ENCODE peak calls at places on chromosomes 6 and 20, in eight cellular contexts. One of them, this sample, is unnamed.
A peak's percentile ranks its signal among the peaks of the same experiment; 100 is the strongest.

GRCh38 chr20:10634190-10634589 is 39.6 kb downstream of the JAG1 start:
- DNase-seq in sigmoid colon: no peak
- DNase-seq in Peyer's patch: no peak
- DNase-seq in thoracic aorta: no peak
- DNase-seq in SJSA1: no peak
- DNase-seq in PC-3: no peak
- DNase-seq in pancreas: no peak
- DNase-seq in adrenal gland: no peak
- DNase-seq in this sample: no peak

GRCh38 chr6:131946992-131947955 is 3.9 kb downstream of the CCN2 start:
- DNase-seq in sigmoid colon: no peak
- DNase-seq in Peyer's patch: no peak
- DNase-seq in thoracic aorta: no peak
- DNase-seq in SJSA1: peak; percentile 88
- DNase-seq in PC-3: peak; percentile 12
- DNase-seq in pancreas: no peak
- DNase-seq in adrenal gland: no peak
- DNase-seq in this sample: peak; percentile 73

GRCh38 chr6:23027281-23027680 is 457.9 kb downstream of the HDGFL1 start:
- DNase-seq in sigmoid colon: no peak
- DNase-seq in Peyer's patch: no peak
- DNase-seq in thoracic aorta: no peak
- DNase-seq in SJSA1: no peak
- DNase-seq in PC-3: no peak
- DNase-seq in pancreas: no peak
- DNase-seq in adrenal gland: no peak
- DNase-seq in this sample: no peak

GRCh38 chr6:110949679-110950285 is 8.7 kb upstream of the GTF3C6 start:
- DNase-seq in sigmoid colon: no peak
- DNase-seq in Peyer's patch: peak; percentile 3
- DNase-seq in thoracic aorta: no peak
- DNase-seq in SJSA1: peak; percentile 39
- DNase-seq in PC-3: peak; percentile 50
- DNase-seq in pancreas: no peak
- DNase-seq in adrenal gland: no peak
- DNase-seq in this sample: no peak

GRCh38 chr6:8530775-8531435 is 95.6 kb upstream of the SLC35B3 start:
- DNase-seq in sigmoid colon: no peak
- DNase-seq in Peyer's patch: no peak
- DNase-seq in thoracic aorta: no peak
- DNase-seq in SJSA1: no peak
- DNase-seq in PC-3: no peak
- DNase-seq in pancreas: no peak
- DNase-seq in adrenal gland: peak; percentile 9
- DNase-seq in this sample: no peak

GRCh38 chr6:144338474-144338873 is 53.3 kb downstream of the UTRN start:
- DNase-seq in sigmoid colon: no peak
- DNase-seq in Peyer's patch: no peak
- DNase-seq in thoracic aorta: no peak
- DNase-seq in SJSA1: no peak
- DNase-seq in PC-3: no peak
- DNase-seq in pancreas: no peak
- DNase-seq in adrenal gland: no peak
- DNase-seq in this sample: no peak

GRCh38 chr6:41039060-41039998 is at the start of gene UNC5CL:
- DNase-seq in sigmoid colon: no peak
- DNase-seq in Peyer's patch: peak; percentile 83
- DNase-seq in thoracic aorta: no peak
- DNase-seq in SJSA1: peak; percentile 35
- DNase-seq in PC-3: peak; percentile 76
- DNase-seq in pancreas: peak; percentile 87
- DNase-seq in adrenal gland: peak; percentile 52
- DNase-seq in this sample: no peak

GRCh38 chr6:142842423-142843261 is 102.3 kb downstream of the HIVEP2 start:
- DNase-seq in sigmoid colon: no peak
- DNase-seq in Peyer's patch: no peak
- DNase-seq in thoracic aorta: no peak
- DNase-seq in SJSA1: peak; percentile 43
- DNase-seq in PC-3: peak; percentile 90
- DNase-seq in pancreas: no peak
- DNase-seq in adrenal gland: no peak
- DNase-seq in this sample: peak; percentile 82

GRCh38 chr6:46491789-46492547 is 719 bp upstream of the RCAN2 start:
- DNase-seq in sigmoid colon: no peak
- DNase-seq in Peyer's patch: peak; percentile 55
- DNase-seq in thoracic aorta: no peak
- DNase-seq in SJSA1: peak; percentile 81
- DNase-seq in PC-3: peak; percentile 13
- DNase-seq in pancreas: peak; percentile 55
- DNase-seq in adrenal gland: peak; percentile 34
- DNase-seq in this sample: no peak

GRCh38 chr6:95923518-95923917 is 92.3 kb upstream of the FUT9 start:
- DNase-seq in sigmoid colon: no peak
- DNase-seq in Peyer's patch: no peak
- DNase-seq in thoracic aorta: no peak
- DNase-seq in SJSA1: no peak
- DNase-seq in PC-3: peak; percentile 32
- DNase-seq in pancreas: no peak
- DNase-seq in adrenal gland: peak; percentile 7
- DNase-seq in this sample: no peak

GRCh38 chr6:42392871-42393270 is 58.9 kb downstream of the TRERF1 start:
- DNase-seq in sigmoid colon: no peak
- DNase-seq in Peyer's patch: no peak
- DNase-seq in thoracic aorta: no peak
- DNase-seq in SJSA1: no peak
- DNase-seq in PC-3: no peak
- DNase-seq in pancreas: no peak
- DNase-seq in adrenal gland: no peak
- DNase-seq in this sample: no peak

DNA sequence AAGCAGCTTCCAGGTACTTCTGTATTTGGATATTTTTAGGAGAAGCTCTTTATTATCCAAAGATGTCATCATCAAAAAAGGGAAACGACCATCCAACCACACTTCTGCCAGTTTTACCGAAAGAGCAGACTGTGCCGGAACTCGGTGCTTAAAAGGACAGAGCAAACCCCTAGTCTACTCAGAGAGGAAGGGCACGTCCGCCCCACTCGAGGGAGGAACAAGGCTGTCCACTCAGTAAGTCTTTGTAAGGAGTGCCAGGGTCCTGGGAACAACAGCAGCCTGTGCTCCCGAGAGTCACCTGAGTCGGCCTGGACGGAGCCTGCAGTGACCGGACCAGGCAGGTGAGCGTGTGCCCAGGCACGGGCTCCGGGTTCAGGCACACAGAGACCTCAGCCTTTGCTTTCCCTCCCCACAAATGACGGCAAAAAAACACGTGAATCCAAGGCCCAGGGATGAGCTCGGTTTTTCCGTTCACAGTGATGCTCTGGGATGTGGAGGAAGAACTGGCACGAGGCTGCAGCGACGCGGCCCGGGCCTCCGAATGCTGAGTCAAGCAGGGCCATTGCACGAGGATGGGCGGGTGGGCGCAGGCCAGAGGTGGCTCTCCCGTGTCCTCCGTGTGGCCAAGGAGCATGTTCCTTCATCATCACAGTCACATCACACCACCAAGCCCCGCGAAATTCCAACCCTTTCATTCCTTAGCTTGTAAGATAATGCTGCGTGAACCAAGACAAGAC is 17.4 kb upstream of the SLCO4A1 start:
- DNase-seq in sigmoid colon: no peak
- DNase-seq in Peyer's patch: no peak
- DNase-seq in thoracic aorta: no peak
- DNase-seq in SJSA1: no peak
- DNase-seq in PC-3: no peak
- DNase-seq in pancreas: no peak
- DNase-seq in adrenal gland: peak; percentile 58
- DNase-seq in this sample: no peak
- H3K4me3 ChIP-seq in sigmoid colon: no peak overlapping the region
- H3K4me3 ChIP-seq in Peyer's patch: no peak overlapping the region
- H3K4me3 ChIP-seq in thoracic aorta: no peak overlapping the region
- H3K4me3 ChIP-seq in SJSA1: no peak overlapping the region
- H3K4me3 ChIP-seq in PC-3: no peak overlapping the region
- H3K4me3 ChIP-seq in pancreas: no peak overlapping the region
- H3K4me3 ChIP-seq in adrenal gland: no peak overlapping the region
- H3K4me3 ChIP-seq in this sample: no peak overlapping the region

GRCh38 chr6:152122434-152122833 is 315.0 kb downstream of the ESR1 start:
- DNase-seq in sigmoid colon: no peak
- DNase-seq in Peyer's patch: no peak
- DNase-seq in thoracic aorta: no peak
- DNase-seq in SJSA1: no peak
- DNase-seq in PC-3: no peak
- DNase-seq in pancreas: no peak
- DNase-seq in adrenal gland: no peak
- DNase-seq in this sample: no peak

GRCh38 chr6:152123076-152123475 is 315.6 kb downstream of the ESR1 start:
- DNase-seq in sigmoid colon: no peak
- DNase-seq in Peyer's patch: no peak
- DNase-seq in thoracic aorta: no peak
- DNase-seq in SJSA1: no peak
- DNase-seq in PC-3: peak; percentile 22
- DNase-seq in pancreas: no peak
- DNase-seq in adrenal gland: no peak
- DNase-seq in this sample: no peak

GRCh38 chr6:152118678-152119077 is 311.2 kb downstream of the ESR1 start:
- DNase-seq in sigmoid colon: no peak
- DNase-seq in Peyer's patch: no peak
- DNase-seq in thoracic aorta: no peak
- DNase-seq in SJSA1: no peak
- DNase-seq in PC-3: peak; percentile 22
- DNase-seq in pancreas: no peak
- DNase-seq in adrenal gland: no peak
- DNase-seq in this sample: no peak

GRCh38 chr6:152124432-152125074 is 317.1 kb downstream of the ESR1 start:
- DNase-seq in sigmoid colon: no peak
- DNase-seq in Peyer's patch: no peak
- DNase-seq in thoracic aorta: no peak
- DNase-seq in SJSA1: peak; percentile 57
- DNase-seq in PC-3: peak; percentile 78
- DNase-seq in pancreas: no peak
- DNase-seq in adrenal gland: no peak
- DNase-seq in this sample: peak; percentile 50

GRCh38 chr6:152121910-152122309 is 314.4 kb downstream of the ESR1 start:
- DNase-seq in sigmoid colon: no peak
- DNase-seq in Peyer's patch: no peak
- DNase-seq in thoracic aorta: no peak
- DNase-seq in SJSA1: no peak
- DNase-seq in PC-3: no peak
- DNase-seq in pancreas: no peak
- DNase-seq in adrenal gland: peak; percentile 69
- DNase-seq in this sample: no peak
- H3K36me3 ChIP-seq in sigmoid colon: peaks cover 30% of the 10 kb centered on the region
- H3K36me3 ChIP-seq in Peyer's patch: peaks cover 31% of the 10 kb centered on the region
- H3K36me3 ChIP-seq in thoracic aorta: peaks cover 29% of the 10 kb centered on the region
- H3K36me3 ChIP-seq in SJSA1: peaks cover 8% of the 10 kb centered on the region
- H3K36me3 ChIP-seq in PC-3: no peaks in the 10 kb centered on the region
- H3K36me3 ChIP-seq in pancreas: peaks cover 25% of the 10 kb centered on the region
- H3K36me3 ChIP-seq in adrenal gland: peaks cover 25% of the 10 kb centered on the region
- H3K36me3 ChIP-seq in this sample: peaks cover 19% of the 10 kb centered on the region

GRCh38 chr6:56538851-56539250 is 103.8 kb downstream of the DST start:
- DNase-seq in sigmoid colon: no peak
- DNase-seq in Peyer's patch: no peak
- DNase-seq in thoracic aorta: no peak
- DNase-seq in SJSA1: no peak
- DNase-seq in PC-3: no peak
- DNase-seq in pancreas: no peak
- DNase-seq in adrenal gland: no peak
- DNase-seq in this sample: no peak

GRCh38 chr6:56535626-56536025 is 107.1 kb downstream of the DST start:
- DNase-seq in sigmoid colon: no peak
- DNase-seq in Peyer's patch: no peak
- DNase-seq in thoracic aorta: no peak
- DNase-seq in SJSA1: no peak
- DNase-seq in PC-3: no peak
- DNase-seq in pancreas: no peak
- DNase-seq in adrenal gland: no peak
- DNase-seq in this sample: no peak

GRCh38 chr6:56539503-56540105 is 103.1 kb downstream of the DST start:
- DNase-seq in sigmoid colon: no peak
- DNase-seq in Peyer's patch: no peak
- DNase-seq in thoracic aorta: no peak
- DNase-seq in SJSA1: no peak
- DNase-seq in PC-3: peak; percentile 42
- DNase-seq in pancreas: no peak
- DNase-seq in adrenal gland: no peak
- DNase-seq in this sample: no peak

GRCh38 chr6:56536536-56536935 is 106.2 kb downstream of the DST start:
- DNase-seq in sigmoid colon: no peak
- DNase-seq in Peyer's patch: no peak
- DNase-seq in thoracic aorta: no peak
- DNase-seq in SJSA1: no peak
- DNase-seq in PC-3: peak; percentile 29
- DNase-seq in pancreas: no peak
- DNase-seq in adrenal gland: no peak
- DNase-seq in this sample: peak; percentile 69

GRCh38 chr6:56537223-56537770 is 105.4 kb downstream of the DST start:
- DNase-seq in sigmoid colon: no peak
- DNase-seq in Peyer's patch: no peak
- DNase-seq in thoracic aorta: no peak
- DNase-seq in SJSA1: no peak
- DNase-seq in PC-3: no peak
- DNase-seq in pancreas: no peak
- DNase-seq in adrenal gland: no peak
- DNase-seq in this sample: no peak
- H3K4me3 ChIP-seq in sigmoid colon: peak overlapping the region; percentile 65
- H3K4me3 ChIP-seq in Peyer's patch: no peak overlapping the region
- H3K4me3 ChIP-seq in thoracic aorta: peak overlapping the region; percentile 76
- H3K4me3 ChIP-seq in SJSA1: no peak overlapping the region
- H3K4me3 ChIP-seq in PC-3: no peak overlapping the region
- H3K4me3 ChIP-seq in pancreas: no peak overlapping the region
- H3K4me3 ChIP-seq in adrenal gland: peak overlapping the region; percentile 51
- H3K4me3 ChIP-seq in this sample: no peak overlapping the region

GRCh38 chr20:25499031-25499430 is 86.3 kb downstream of the NINL start:
- DNase-seq in sigmoid colon: no peak
- DNase-seq in Peyer's patch: no peak
- DNase-seq in thoracic aorta: no peak
- DNase-seq in SJSA1: no peak
- DNase-seq in PC-3: no peak
- DNase-seq in pancreas: no peak
- DNase-seq in adrenal gland: no peak
- DNase-seq in this sample: no peak

GRCh38 chr20:25496165-25496967 is 88.9 kb downstream of the GINS1 start:
- DNase-seq in sigmoid colon: no peak
- DNase-seq in Peyer's patch: no peak
- DNase-seq in thoracic aorta: no peak
- DNase-seq in SJSA1: no peak
- DNase-seq in PC-3: no peak
- DNase-seq in pancreas: no peak
- DNase-seq in adrenal gland: no peak
- DNase-seq in this sample: no peak

GRCh38 chr20:25498280-25498606 is 87.1 kb downstream of the NINL start:
- DNase-seq in sigmoid colon: no peak
- DNase-seq in Peyer's patch: no peak
- DNase-seq in thoracic aorta: no peak
- DNase-seq in SJSA1: no peak
- DNase-seq in PC-3: no peak
- DNase-seq in pancreas: no peak
- DNase-seq in adrenal gland: no peak
- DNase-seq in this sample: no peak

GRCh38 chr20:25496968-25497401 is 88.3 kb downstream of the NINL start:
- DNase-seq in sigmoid colon: no peak
- DNase-seq in Peyer's patch: no peak
- DNase-seq in thoracic aorta: no peak
- DNase-seq in SJSA1: no peak
- DNase-seq in PC-3: peak; percentile 100
- DNase-seq in pancreas: no peak
- DNase-seq in adrenal gland: peak; percentile 21
- DNase-seq in this sample: peak; percentile 31

GRCh38 chr20:25497586-25498279 is 87.6 kb downstream of the NINL start:
- DNase-seq in sigmoid colon: no peak
- DNase-seq in Peyer's patch: no peak
- DNase-seq in thoracic aorta: no peak
- DNase-seq in SJSA1: no peak
- DNase-seq in PC-3: no peak
- DNase-seq in pancreas: no peak
- DNase-seq in adrenal gland: no peak
- DNase-seq in this sample: no peak
- H3K36me3 ChIP-seq in sigmoid colon: no peaks in the 10 kb centered on the region
- H3K36me3 ChIP-seq in Peyer's patch: no peaks in the 10 kb centered on the region
- H3K36me3 ChIP-seq in thoracic aorta: peaks cover 9% of the 10 kb centered on the region
- H3K36me3 ChIP-seq in SJSA1: peaks cover 8% of the 10 kb centered on the region
- H3K36me3 ChIP-seq in PC-3: no peaks in the 10 kb centered on the region
- H3K36me3 ChIP-seq in pancreas: no peaks in the 10 kb centered on the region
- H3K36me3 ChIP-seq in adrenal gland: no peaks in the 10 kb centered on the region
- H3K36me3 ChIP-seq in this sample: no peaks in the 10 kb centered on the region

This sample was measured in astrocyte.